ENCODE peak calls at places on chromosomes 11 and 22, in nine cellular contexts. A, P, J, M, E, Q, G, O and D are unnamed samples.

GRCh38 chr22:49197986-49198704 is 629.5 kb downstream of the BRD1 start:
- DNase-seq in A (no peak), M (no peak), O (no peak), J (peak; percentile 50), Q (no peak), G (no peak), E (no peak), P (no peak), D (no peak)

GRCh38 chr11:9626778-9627394 is 37.0 kb upstream of the SWAP70 start:
- DNase-seq in A (no peak), G (no peak), E (no peak), J (no peak), Q (no peak), M (peak; percentile 80), O (no peak), P (no peak), D (no peak)

GRCh38 chr11:70456921-70457532 is 58.7 kb downstream of the CTTN start:
- DNase-seq in M (no peak), A (no peak), G (no peak), E (no peak), J (no peak), O (no peak), Q (no peak), P (no peak), D (no peak)

GRCh38 chr11:74232316-74232950 is 61.3 kb downstream of the PPME1 start:
- DNase-seq in O (no peak), P (no peak), J (no peak), E (no peak), G (peak; percentile 35), Q (no peak), M (no peak), A (no peak), D (no peak)

GRCh38 chr22:19060356-19061009 is 61.7 kb downstream of the DGCR2 start:
- DNase-seq in A (no peak), O (no peak), Q (peak; percentile 65), J (peak; percentile 43), G (no peak), M (peak; percentile 19), E (no peak), P (no peak), D (no peak)

GRCh38 chr11:12246169-12246568 is 131.2 kb upstream of the PARVA start:
- DNase-seq in O (no peak), Q (no peak), J (no peak), E (no peak), M (no peak), P (no peak), A (no peak), G (no peak), D (no peak)

GRCh38 chr11:122727101-122727929 is 71.8 kb downstream of the UBASH3B start:
- DNase-seq in G (peak; percentile 24), E (no peak), A (no peak), Q (no peak), J (peak; percentile 75), M (no peak), P (no peak), O (no peak), D (no peak)

GRCh38 chr11:108703916-108704315 is 39.0 kb downstream of the DDX10 start:
- DNase-seq in M (no peak), Q (peak; percentile 21), P (no peak), J (no peak), G (no peak), E (no peak), O (no peak), A (no peak), D (no peak)

GRCh38 chr22:28016781-28017557 is 97.9 kb upstream of the PITPNB start:
- DNase-seq in M (peak; percentile 44), P (peak; percentile 8), E (no peak), G (no peak), O (no peak), J (peak; percentile 50), A (no peak), Q (no peak), D (no peak)

GRCh38 chr11:64385953-64386704 is 27.2 kb downstream of the RPS6KA4 start:
- DNase-seq in M (no peak), G (no peak), E (peak; percentile 81), P (no peak), Q (peak; percentile 54), J (no peak), A (no peak), O (no peak), D (no peak)

GRCh38 chr22:46731246-46732040 is 6.6 kb downstream of the CERK start:
- DNase-seq in P (no peak), J (no peak), O (no peak), Q (peak; percentile 62), M (peak; percentile 89), E (no peak), A (no peak), G (no peak), D (no peak)

GRCh38 chr22:47394504-47395440 is 632.3 kb downstream of the TBC1D22A start:
- DNase-seq in Q (no peak), G (no peak), P (no peak), E (no peak), A (no peak), M (no peak), O (no peak), J (peak; percentile 6), D (no peak)

GRCh38 chr11:22920939-22921565 is 60.8 kb upstream of the CCDC179 start:
- DNase-seq in G (no peak), A (peak; percentile 37), Q (peak; percentile 51), M (peak; percentile 5), E (peak; percentile 3), O (no peak), J (no peak), P (no peak), D (no peak)

GRCh38 chr22:23245799-23246136 is 65.5 kb downstream of the BCR start:
- DNase-seq in O (no peak), P (no peak), M (no peak), G (no peak), A (no peak), J (no peak), Q (no peak), E (no peak), D (no peak)